ENCODE peak calls at places on chromosomes 3 and 15, in ten cellular contexts. A is transverse colon, K is esophagus muscularis mucosa, P is stomach, O is breast epithelium, V is HL-60, U is Panc1, G is GM12892, X is HCT116, L is K562. J is an unnamed sample.

GRCh38 chr15:63398456-63398855 is 16.8 kb upstream of the CA12 start:
- DNase-seq in A (no peak), K (no peak), P (no peak), O (no peak), V (no peak), U (no peak), G (no peak), X (no peak), L (peak), J (no peak)

GRCh38 chr3:149990423-149990953 is 19.8 kb upstream of the PFN2 start:
- DNase-seq in A (no peak), K (no peak), P (no peak), O (no peak), V (no peak), U (no peak), G (no peak), X (no peak), L (no peak), J (no peak)

GRCh38 chr15:75718326-75718725 is 5.7 kb upstream of the CSPG4 start:
- DNase-seq in A (peak), K (no peak), P (peak), O (no peak), V (no peak), U (no peak), G (no peak), X (no peak), L (no peak), J (no peak)

GRCh38 chr3:109804697-109805096 is 467.4 kb upstream of the DPPA4 start:
- DNase-seq in A (no peak), K (no peak), P (no peak), O (no peak), V (no peak), U (no peak), G (no peak), X (peak), L (no peak), J (no peak)

GRCh38 chr3:33159234-33159633 is 45.4 kb downstream of the CRTAP start:
- DNase-seq in A (no peak), K (no peak), P (no peak), O (no peak), V (no peak), U (no peak), G (no peak), X (no peak), L (no peak), J (no peak)

GRCh38 chr3:13002398-13003124 is 70.7 kb downstream of the IQSEC1 start:
- DNase-seq in A (peak), K (no peak), P (no peak), O (no peak), V (no peak), U (no peak), G (no peak), X (no peak), L (no peak), J (no peak)

GRCh38 chr15:87362531-87362930 is 894.0 kb downstream of the NTRK3 start:
- DNase-seq in A (no peak), K (no peak), P (no peak), O (no peak), V (no peak), U (no peak), G (no peak), X (no peak), L (no peak), J (no peak)

GRCh38 chr15:100897873-100898490 is 18.4 kb downstream of the ALDH1A3 start:
- DNase-seq in A (no peak), K (no peak), P (no peak), O (no peak), V (no peak), U (no peak), G (no peak), X (no peak), L (no peak), J (no peak)

GRCh38 chr15:59062985-59063384 is 42.0 kb upstream of the CCNB2 start:
- DNase-seq in A (no peak), K (no peak), P (no peak), O (no peak), V (peak), U (no peak), G (no peak), X (no peak), L (no peak), J (no peak)

GRCh38 chr15:89893027-89893426 is 767 bp downstream of the AP3S2 start:
- DNase-seq in A (no peak), K (no peak), P (no peak), O (no peak), V (peak), U (no peak), G (no peak), X (no peak), L (no peak), J (no peak)

GRCh38 chr15:76206325-76206976 is 104.8 kb downstream of the ETFA start:
- DNase-seq in A (peak), K (no peak), P (peak), O (peak), V (no peak), U (no peak), G (no peak), X (no peak), L (no peak), J (no peak)

GRCh38 chr3:11568503-11569155 is 75.1 kb downstream of the VGLL4 start:
- DNase-seq in A (peak), K (no peak), P (no peak), O (no peak), V (no peak), U (no peak), G (no peak), X (peak), L (no peak), J (no peak)

GRCh38 chr15:40856736-40857135 is 12.9 kb downstream of the SPINT1 start:
- DNase-seq in A (no peak), K (no peak), P (no peak), O (no peak), V (no peak), U (no peak), G (no peak), X (no peak), L (no peak), J (no peak)

GRCh38 chr15:101118116-101118515 is 133.7 kb downstream of the CHSY1 start:
- DNase-seq in A (no peak), K (no peak), P (no peak), O (no peak), V (no peak), U (no peak), G (no peak), X (no peak), L (no peak), J (no peak)

GRCh38 chr3:190424478-190425439 is 24.9 kb downstream of the TMEM207 start:
- DNase-seq in A (peak), K (no peak), P (peak), O (no peak), V (peak), U (peak), G (no peak), X (peak), L (peak), J (peak)

GRCh38 chr3:130088061-130088460 is 6.4 kb downstream of the ALG1L2 start:
- DNase-seq in A (no peak), K (no peak), P (no peak), O (no peak), V (no peak), U (no peak), G (no peak), X (no peak), L (no peak), J (no peak)

GRCh38 chr15:27238209-27238608 is 267.2 kb downstream of the GABRG3 start:
- DNase-seq in A (no peak), K (no peak), P (no peak), O (no peak), V (no peak), U (no peak), G (no peak), X (no peak), L (no peak), J (no peak)

GRCh38 chr3:67526246-67526645 is 128.2 kb downstream of the SUCLG2 start:
- DNase-seq in A (no peak), K (no peak), P (no peak), O (no peak), V (no peak), U (no peak), G (no peak), X (no peak), L (no peak), J (no peak)

GRCh38 chr15:83747050-83747717 is 93.3 kb downstream of the ADAMTSL3 start:
- DNase-seq in A (no peak), K (no peak), P (no peak), O (no peak), V (no peak), U (no peak), G (no peak), X (peak), L (no peak), J (no peak)

GRCh38 chr15:44215594-44215993 is 20.5 kb upstream of the FRMD5 start:
- DNase-seq in A (no peak), K (no peak), P (no peak), O (no peak), V (no peak), U (peak), G (no peak), X (peak), L (no peak), J (no peak)

GRCh38 chr3:25094932-25095690 is 333.0 kb upstream of the RARB start:
- DNase-seq in A (no peak), K (no peak), P (no peak), O (no peak), V (no peak), U (no peak), G (no peak), X (no peak), L (no peak), J (no peak)

GRCh38 chr15:93037341-93038063 is 51.5 kb downstream of the RGMA start:
- DNase-seq in A (no peak), K (no peak), P (no peak), O (peak), V (peak), U (no peak), G (no peak), X (no peak), L (peak), J (no peak)

GRCh38 chr15:32096867-32097266 is 66.6 kb downstream of the CHRNA7 start:
- DNase-seq in A (no peak), K (peak), P (no peak), O (no peak), V (no peak), U (no peak), G (no peak), X (no peak), L (no peak), J (no peak)

GRCh38 chr3:50068134-50068533 is 20.6 kb upstream of the RBM5 start:
- DNase-seq in A (no peak), K (no peak), P (no peak), O (no peak), V (no peak), U (no peak), G (no peak), X (no peak), L (no peak), J (no peak)

GRCh38 chr3:196603683-196604082 is 35.2 kb downstream of the FBXO45 start:
- DNase-seq in A (no peak), K (no peak), P (no peak), O (no peak), V (no peak), U (no peak), G (no peak), X (no peak), L (no peak), J (no peak)
- TF ChIP-seq POLR2AphosphoS5 in A (no peak), K (no peak), P (no peak), O (no peak), V (no peak), U (no peak), G (no peak), X (no peak), L (no peak), J (no peak)

DNA sequence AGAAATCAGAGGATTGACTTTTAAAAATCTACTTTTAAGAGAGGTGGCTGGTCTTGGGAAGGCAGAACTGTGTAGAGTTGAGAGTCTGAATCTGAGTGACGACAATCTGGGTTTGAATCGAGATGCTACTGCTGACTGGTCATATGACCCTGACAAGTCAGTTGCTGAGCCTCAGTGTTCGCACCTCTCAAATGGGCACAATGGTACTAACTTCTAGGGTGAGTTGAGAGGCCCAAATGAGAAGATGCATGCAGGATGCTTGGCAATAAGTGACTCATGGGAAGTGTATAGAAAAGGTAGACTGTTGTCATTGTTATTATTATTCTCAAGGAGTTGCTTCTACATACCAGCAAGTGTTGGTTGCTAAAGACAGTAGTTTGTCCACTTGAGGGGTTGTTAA is 10.3 kb downstream of the CACNA2D3 start:
- DNase-seq in A (no peak), K (no peak), P (no peak), O (no peak), V (no peak), U (no peak), G (no peak), X (no peak), L (no peak), J (no peak)
- TF ChIP-seq POLR2AphosphoS5 in A (no peak), K (no peak), P (no peak), O (no peak), V (no peak), U (no peak), G (no peak), X (no peak), L (no peak), J (no peak)

DNA sequence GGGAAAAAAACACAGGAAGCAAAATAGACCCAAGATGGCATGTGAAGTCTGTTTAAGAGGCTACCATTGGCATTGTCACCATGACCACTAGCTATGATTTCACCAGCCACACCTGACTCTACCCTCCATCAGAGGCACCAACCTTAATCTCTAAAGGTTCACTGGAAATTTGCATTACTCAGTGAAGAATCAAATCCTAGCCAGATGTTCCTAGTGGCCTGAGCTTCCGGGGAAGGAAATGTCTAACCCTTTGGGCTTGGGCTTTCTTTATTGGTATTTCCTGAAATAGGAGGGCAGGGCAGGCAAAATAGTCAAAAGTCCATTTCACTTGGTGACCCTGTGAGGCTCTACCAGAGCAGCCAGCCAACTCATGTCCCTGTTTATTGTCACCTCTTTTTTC is 110.9 kb upstream of the PHLDB2 start:
- DNase-seq in A (no peak), K (no peak), P (no peak), O (no peak), V (no peak), U (no peak), G (no peak), X (no peak), L (no peak), J (no peak)
- TF ChIP-seq POLR2AphosphoS5 in A (no peak), K (no peak), P (no peak), O (no peak), V (no peak), U (no peak), G (no peak), X (no peak), L (no peak), J (no peak)

GRCh38 chr3:34947849-34948248 is 691.5 kb upstream of the ARPP21 start:
- DNase-seq in A (no peak), K (no peak), P (no peak), O (no peak), V (no peak), U (no peak), G (no peak), X (no peak), L (no peak), J (no peak)
- TF ChIP-seq POLR2AphosphoS5 in A (no peak), K (no peak), P (no peak), O (no peak), V (no peak), U (no peak), G (no peak), X (no peak), L (no peak), J (no peak)